ENCODE peak calls at places on chromosomes 3 and 15, in seven cellular contexts. F is fibroblast of the aortic adventitia, Z is type B pancreatic cell, C is cardiac fibroblast, T is progenitor cell of endocrine pancreas, A is EH, G is HuH-7.5. P is an unnamed sample.

GRCh38 chr3:49140080-49140479 is 7.2 kb upstream of the LAMB2 start:
- DNase-seq in F (no peak), Z (no peak), C (no peak), T (no peak), A (no peak), G (no peak), P (peak)

GRCh38 chr3:56303508-56303907 is 164.8 kb downstream of the ERC2 start:
- DNase-seq in F (peak), Z (no peak), C (peak), T (no peak), A (peak), G (no peak), P (no peak)

GRCh38 chr15:68183886-68184285 is 21.2 kb downstream of the CALML4 start:
- DNase-seq in F (peak), Z (no peak), C (peak), T (no peak), A (peak), G (no peak), P (no peak)

GRCh38 chr3:122689587-122689986 is 8.9 kb downstream of the PARP14 start:
- DNase-seq in F (peak), Z (no peak), C (peak), T (no peak), A (peak), G (no peak), P (no peak)

GRCh38 chr3:89533320-89533719 is 425.9 kb downstream of the EPHA3 start:
- DNase-seq in F (no peak), Z (no peak), C (no peak), T (no peak), A (no peak), G (no peak), P (no peak)

GRCh38 chr3:18883553-18883952 is 264.8 kb upstream of the KCNH8 start:
- DNase-seq in F (no peak), Z (no peak), C (no peak), T (no peak), A (no peak), G (no peak), P (no peak)

GRCh38 chr3:141237701-141238521 is 6.3 kb downstream of the PXYLP1 start:
- DNase-seq in F (no peak), Z (peak), C (no peak), T (no peak), A (no peak), G (no peak), P (peak)

GRCh38 chr15:67897646-67898045 is 57.8 kb upstream of the RNU6-1 start:
- DNase-seq in F (no peak), Z (no peak), C (no peak), T (no peak), A (peak), G (no peak), P (no peak)

GRCh38 chr3:46640927-46641326 is 28.6 kb downstream of the FAM240A start:
- DNase-seq in F (no peak), Z (no peak), C (no peak), T (no peak), A (no peak), G (no peak), P (no peak)

GRCh38 chr15:38129531-38130199 is 123.0 kb upstream of the SPRED1 start:
- DNase-seq in F (peak), Z (no peak), C (peak), T (no peak), A (peak), G (no peak), P (peak)

GRCh38 chr3:48711727-48712126 is 5.3 kb downstream of the IP6K2 start:
- DNase-seq in F (no peak), Z (no peak), C (no peak), T (no peak), A (peak), G (no peak), P (no peak)

GRCh38 chr3:29285356-29286070 is 4.6 kb downstream of the RBMS3 start:
- DNase-seq in F (peak), Z (no peak), C (peak), T (no peak), A (peak), G (no peak), P (no peak)

GRCh38 chr15:71730277-71731144 is 79.8 kb upstream of the NR2E3 start:
- DNase-seq in F (peak), Z (no peak), C (peak), T (no peak), A (peak), G (peak), P (no peak)

GRCh38 chr15:87527416-87527815 is 729.1 kb downstream of the NTRK3 start:
- DNase-seq in F (peak), Z (no peak), C (peak), T (no peak), A (no peak), G (no peak), P (no peak)

GRCh38 chr3:156181509-156181908 is 61.1 kb downstream of the KCNAB1 start:
- DNase-seq in F (peak), Z (no peak), C (peak), T (no peak), A (peak), G (no peak), P (peak)

GRCh38 chr3:121809249-121809648 is 25.6 kb downstream of the IQCB1 start:
- DNase-seq in F (no peak), Z (no peak), C (no peak), T (no peak), A (no peak), G (no peak), P (no peak)

GRCh38 chr15:85556618-85556895 is 176.2 kb downstream of the AKAP13 start:
- DNase-seq in F (no peak), Z (no peak), C (no peak), T (no peak), A (no peak), G (no peak), P (no peak)

GRCh38 chr3:106719583-106719982 is 657.7 kb upstream of the CCDC54 start:
- DNase-seq in F (no peak), Z (no peak), C (no peak), T (no peak), A (peak), G (no peak), P (no peak)

GRCh38 chr3:67699877-67700276 is 45.5 kb upstream of the SUCLG2 start:
- DNase-seq in F (no peak), Z (no peak), C (no peak), T (no peak), A (no peak), G (no peak), P (no peak)

GRCh38 chr15:60215225-60215963 is 182.4 kb downstream of the ANXA2 start:
- DNase-seq in F (no peak), Z (no peak), C (no peak), T (no peak), A (no peak), G (no peak), P (no peak)

GRCh38 chr3:97942801-97943546 is 29.3 kb downstream of the RIOX2 start:
- DNase-seq in F (no peak), Z (no peak), C (no peak), T (no peak), A (no peak), G (no peak), P (no peak)

GRCh38 chr15:79967331-79968182 is 3.4 kb downstream of the BCL2A1 start:
- DNase-seq in F (no peak), Z (no peak), C (peak), T (no peak), A (no peak), G (no peak), P (no peak)

GRCh38 chr3:181432992-181433391 is 278.7 kb upstream of the SOX2 start:
- DNase-seq in F (no peak), Z (no peak), C (no peak), T (no peak), A (no peak), G (no peak), P (no peak)

GRCh38 chr3:155326901-155327300 is 33.4 kb upstream of the STRIT1 start:
- DNase-seq in F (no peak), Z (no peak), C (no peak), T (no peak), A (no peak), G (no peak), P (no peak)

GRCh38 chr3:53815067-53815466 is 31.2 kb downstream of the CHDH start:
- DNase-seq in F (no peak), Z (no peak), C (no peak), T (no peak), A (no peak), G (no peak), P (no peak)

GRCh38 chr3:14446988-14447570 is 44.7 kb downstream of the SLC6A6 start:
- DNase-seq in F (no peak), Z (no peak), C (no peak), T (no peak), A (no peak), G (no peak), P (no peak)

P was measured in esophagus muscularis mucosa.